ENCODE peak calls at places on chromosome 19, in seven cellular contexts. D is PC-3, S is neural progenitor cell, H is H1, O is mucosa of descending colon, C is body of pancreas, A is AG04450. I is an unnamed sample.
A peak's percentile ranks its signal among the peaks of the same experiment; 100 is the strongest.

GRCh38 chr19:45428385-45429231 is 4.9 kb upstream of the ERCC1 start:
- DNase-seq in H (no peak), C (peak; percentile 42), A (no peak), S (peak; percentile 89), D (peak; percentile 30), O (no peak), I (no peak)

GRCh38 chr19:491146-491741 is 5.0 kb upstream of the MADCAM1 start:
- DNase-seq in H (no peak), O (no peak), S (no peak), C (no peak), D (peak; percentile 28), A (no peak), I (no peak)

GRCh38 chr19:45144431-45145269 is 16.1 kb downstream of the NKPD1 start:
- DNase-seq in D (no peak), S (no peak), O (no peak), H (no peak), C (no peak), A (no peak), I (no peak)

GRCh38 chr19:13963603-13964105 is 11.3 kb downstream of the DCAF15 start:
- DNase-seq in H (no peak), C (no peak), O (peak; percentile 46), A (no peak), D (no peak), S (no peak), I (no peak)

GRCh38 chr19:14072535-14073231 is at the start of gene MISP3:
- DNase-seq in C (peak; percentile 91), A (no peak), O (peak; percentile 92), S (peak; percentile 70), H (no peak), D (peak; percentile 68), I (no peak)

GRCh38 chr19:57016076-57016475 is 103.7 kb upstream of the USP29 start:
- DNase-seq in S (no peak), H (no peak), O (no peak), D (no peak), C (no peak), A (no peak), I (no peak)

GRCh38 chr19:56360841-56361240 is 32.5 kb downstream of the ZNF582 start:
- DNase-seq in C (no peak), S (no peak), O (no peak), A (no peak), H (no peak), D (no peak), I (no peak)

GRCh38 chr19:46265217-46265828 is 31.5 kb upstream of the HIF3A start:
- DNase-seq in O (no peak), C (peak; percentile 74), H (peak; percentile 79), D (peak; percentile 75), A (peak; percentile 57), S (peak; percentile 89), I (peak; percentile 80)

GRCh38 chr19:38907670-38908069 is 4.3 kb downstream of the CCER2 start:
- DNase-seq in D (no peak), A (no peak), H (no peak), C (no peak), S (no peak), O (no peak), I (no peak)

GRCh38 chr19:47179643-47180310 is 49.1 kb downstream of the SAE1 start:
- DNase-seq in H (no peak), O (peak; percentile 0), A (no peak), S (no peak), D (no peak), C (no peak), I (no peak)

GRCh38 chr19:4343845-4344713 is 717 bp downstream of the MPND start:
- DNase-seq in C (peak; percentile 37), S (no peak), A (no peak), H (no peak), O (peak; percentile 78), D (no peak), I (no peak)

GRCh38 chr19:31512403-31512970 is 163.3 kb upstream of the TSHZ3 start:
- DNase-seq in C (no peak), O (no peak), S (no peak), A (no peak), D (no peak), H (no peak), I (no peak)

GRCh38 chr19:12064266-12065099 is at the start of gene ZNF844:
- DNase-seq in A (peak; percentile 57), D (peak; percentile 89), C (peak; percentile 99), S (peak; percentile 93), O (peak; percentile 97), H (peak; percentile 75), I (peak; percentile 42)

GRCh38 chr19:42505066-42505465 is 23.2 kb downstream of the CEACAM1 start:
- DNase-seq in H (no peak), D (no peak), C (no peak), O (no peak), S (no peak), A (no peak), I (no peak)

GRCh38 chr19:16660763-16661479 is at the start of gene TMEM38A:
- DNase-seq in S (peak; percentile 63), H (no peak), A (no peak), C (peak; percentile 66), D (peak; percentile 45), O (peak; percentile 81), I (no peak)

GRCh38 chr19:1251503-1252220 is 3.3 kb downstream of the MIDN start:
- DNase-seq in H (no peak), S (peak; percentile 38), C (peak; percentile 84), O (peak; percentile 92), A (no peak), D (no peak), I (no peak)

GRCh38 chr19:49712397-49712859 is 21.5 kb downstream of the CPT1C start:
- DNase-seq in S (peak; percentile 72), D (peak; percentile 86), C (peak; percentile 32), A (no peak), O (peak; percentile 66), H (peak; percentile 74), I (no peak)

GRCh38 chr19:45852145-45852750 is 10.7 kb downstream of the SYMPK start:
- DNase-seq in C (no peak), A (no peak), S (no peak), O (no peak), H (no peak), D (peak; percentile 26), I (no peak)

GRCh38 chr19:38734426-38735256 is 9.6 kb downstream of the CAPN12 start:
- DNase-seq in O (peak; percentile 79), C (no peak), A (no peak), S (peak; percentile 41), D (peak; percentile 35), H (no peak), I (no peak)

GRCh38 chr19:56837892-56838679 is 2.4 kb downstream of the PEG3 start:
- DNase-seq in H (no peak), C (peak; percentile 85), S (no peak), D (peak; percentile 58), A (no peak), O (peak; percentile 61), I (no peak)

GRCh38 chr19:11496391-11497163 is 9.1 kb downstream of the ZNF653 start:
- DNase-seq in D (peak; percentile 84), C (peak; percentile 61), S (peak; percentile 80), O (no peak), H (peak; percentile 57), A (peak; percentile 55), I (peak; percentile 52)

GRCh38 chr19:51327066-51327985 is 14.6 kb downstream of the VSIG10L start:
- DNase-seq in C (peak; percentile 40), D (peak; percentile 58), O (no peak), A (no peak), H (peak; percentile 38), S (peak; percentile 84), I (no peak)
- TF ChIP-seq CTCF in C (no peak), D (peak; percentile 45), O (no peak), A (no peak), H (peak; percentile 59), S (peak; percentile 46), I (no peak)

GRCh38 chr19:18287836-18288772 is 6.7 kb upstream of the JUND start:
- DNase-seq in A (no peak), C (no peak), D (no peak), O (peak; percentile 53), H (no peak), S (peak; percentile 89), I (no peak)
- TF ChIP-seq CTCF in A (no peak), C (no peak), D (no peak), O (no peak), H (no peak), S (peak; percentile 17), I (no peak)

GRCh38 chr19:55112781-55113569 is 4.5 kb downstream of the PPP1R12C start:
- DNase-seq in H (no peak), S (no peak), O (peak; percentile 49), C (no peak), D (no peak), A (no peak), I (no peak)
- TF ChIP-seq CTCF in H (peak; percentile 47), S (no peak), O (no peak), C (no peak), D (peak; percentile 35), A (no peak), I (no peak)

GRCh38 chr19:33771308-33772101 is 25.2 kb upstream of the KCTD15 start:
- DNase-seq in A (peak; percentile 18), H (peak; percentile 29), D (peak; percentile 79), O (no peak), S (peak; percentile 80), C (peak; percentile 81), I (no peak)
- TF ChIP-seq CTCF in A (peak; percentile 84), H (peak; percentile 88), D (peak; percentile 77), O (peak; percentile 63), S (peak; percentile 82), C (peak; percentile 89), I (peak; percentile 84)

GRCh38 chr19:58366576-58367430 is 4.3 kb upstream of the ZNF497 start:
- DNase-seq in S (no peak), D (no peak), O (no peak), A (no peak), H (no peak), C (no peak), I (no peak)
- TF ChIP-seq CTCF in S (no peak), D (no peak), O (no peak), A (no peak), H (peak; percentile 57), C (no peak), I (no peak)

DNA sequence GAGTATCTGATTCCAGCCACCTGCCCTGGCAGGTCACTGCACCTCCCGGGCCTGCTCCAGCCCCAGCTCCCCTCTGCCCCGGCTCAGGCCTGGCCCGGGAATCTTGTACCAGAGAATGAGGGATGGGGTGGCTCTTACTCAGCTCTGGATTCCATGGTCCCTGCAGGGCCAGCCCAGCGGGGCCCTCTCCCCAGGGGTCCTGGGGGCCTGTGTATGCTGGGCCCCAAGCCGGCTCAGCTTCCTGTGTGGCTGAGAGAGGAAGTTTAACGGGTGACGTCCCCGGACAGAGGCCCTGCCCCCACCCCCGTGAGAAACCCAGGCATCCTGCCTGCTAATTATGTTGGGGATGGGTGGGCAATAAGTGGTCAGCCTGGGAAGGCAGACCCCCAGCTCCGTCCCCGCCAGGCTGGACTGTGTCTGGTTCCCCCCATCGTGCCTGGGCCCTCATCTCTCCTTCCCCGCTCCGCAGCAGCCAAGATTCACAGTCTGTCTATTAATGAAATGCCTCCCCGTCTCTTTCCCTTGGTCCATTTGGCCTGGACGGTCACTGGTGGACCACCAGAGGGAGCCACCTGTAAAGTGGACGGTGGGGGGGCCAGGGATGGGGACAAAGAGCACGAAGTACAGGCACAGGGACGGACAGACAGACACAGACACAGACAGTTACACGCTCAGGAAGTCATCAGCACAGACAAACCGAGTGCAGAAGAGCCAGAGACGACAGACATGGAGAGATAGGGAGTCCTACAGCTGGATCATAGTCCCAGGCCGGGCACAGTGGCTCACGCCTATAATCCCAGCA is at the start of gene DENND1C:
- DNase-seq in H (no peak), C (peak; percentile 43), D (peak; percentile 35), A (no peak), S (peak; percentile 70), O (peak; percentile 87), I (no peak)
- TF ChIP-seq CTCF in H (peak; percentile 70), C (peak; percentile 58), D (peak; percentile 71), A (peak; percentile 51), S (peak; percentile 80), O (peak; percentile 7), I (peak; percentile 64)

I was measured in astrocyte of the cerebellum.